ENCODE peak calls at places on chromosomes 3 and 15, in nine cellular contexts. L is transverse colon, E is suprapubic skin, X is H1, W is IMR-90, B is heart left ventricle, F is stomach, M is tibial nerve, Q is sigmoid colon. V is an unnamed sample. For H3K4me1 and H3K36me3, the result is how much of the 10 kb centered on the place peaks cover.

GRCh38 chr3:149373235-149374125 is 4.0 kb downstream of the TM4SF1 start:
- DNase-seq in L (no peak), E (no peak), X (no peak), W (peak), B (no peak), F (no peak), M (no peak), Q (no peak), V (no peak)

GRCh38 chr3:130539005-130539404 is 22.0 kb downstream of the COL6A6 start:
- DNase-seq in L (peak), E (no peak), X (peak), W (peak), B (no peak), F (peak), M (peak), Q (no peak), V (no peak)

GRCh38 chr15:69482686-69483256 is 30.2 kb downstream of the RPLP1 start:
- DNase-seq in L (no peak), E (no peak), X (no peak), W (no peak), B (no peak), F (peak), M (no peak), Q (no peak), V (no peak)

GRCh38 chr3:42652611-42653302 is 740 bp upstream of the ZBTB47 start:
- DNase-seq in L (peak), E (peak), X (peak), W (peak), B (peak), F (peak), M (peak), Q (peak), V (no peak)

GRCh38 chr15:39180494-39180930 is 400.4 kb upstream of the THBS1 start:
- DNase-seq in L (no peak), E (no peak), X (no peak), W (peak), B (no peak), F (no peak), M (no peak), Q (no peak), V (no peak)

GRCh38 chr3:16508242-16508575 is 5.3 kb downstream of the RFTN1 start:
- DNase-seq in L (no peak), E (no peak), X (no peak), W (no peak), B (no peak), F (no peak), M (no peak), Q (no peak), V (no peak)

GRCh38 chr3:50602675-50603191 is 8.8 kb downstream of the CISH start:
- DNase-seq in L (peak), E (no peak), X (no peak), W (no peak), B (no peak), F (peak), M (no peak), Q (no peak), V (no peak)

GRCh38 chr3:59237121-59237520 is 187.3 kb upstream of the CFAP20DC start:
- DNase-seq in L (no peak), E (no peak), X (no peak), W (peak), B (no peak), F (no peak), M (no peak), Q (no peak), V (no peak)

GRCh38 chr15:75570119-75570518 is 9.0 kb downstream of the PTPN9 start:
- DNase-seq in L (no peak), E (no peak), X (no peak), W (no peak), B (no peak), F (no peak), M (no peak), Q (no peak), V (no peak)

GRCh38 chr3:71022552-71023335 is 560.8 kb downstream of the FOXP1 start:
- DNase-seq in L (no peak), E (no peak), X (peak), W (peak), B (no peak), F (no peak), M (no peak), Q (no peak), V (no peak)

GRCh38 chr15:39585394-39585841 is 4.5 kb downstream of the THBS1 start:
- DNase-seq in L (peak), E (no peak), X (no peak), W (peak), B (no peak), F (no peak), M (no peak), Q (no peak), V (no peak)

GRCh38 chr3:121064121-121064520 is 156.1 kb downstream of the STXBP5L start:
- DNase-seq in L (no peak), E (no peak), X (no peak), W (no peak), B (no peak), F (no peak), M (no peak), Q (no peak), V (no peak)

GRCh38 chr3:192836469-192836820 is 81.2 kb downstream of the MB21D2 start:
- DNase-seq in L (no peak), E (no peak), X (no peak), W (no peak), B (no peak), F (no peak), M (no peak), Q (no peak), V (no peak)

GRCh38 chr15:33242165-33242564 is 47.7 kb upstream of the FMN1 start:
- DNase-seq in L (no peak), E (no peak), X (no peak), W (peak), B (no peak), F (no peak), M (no peak), Q (no peak), V (no peak)

GRCh38 chr3:45795882-45796765 is at the start of gene SLC6A20:
- DNase-seq in L (peak), E (no peak), X (peak), W (no peak), B (no peak), F (peak), M (no peak), Q (no peak), V (no peak)

GRCh38 chr15:78206326-78207109 is 27.8 kb downstream of the ACSBG1 start:
- DNase-seq in L (no peak), E (peak), X (peak), W (peak), B (peak), F (peak), M (no peak), Q (no peak), V (no peak)

GRCh38 chr3:4948395-4948794 is 30.8 kb upstream of the BHLHE40 start:
- DNase-seq in L (no peak), E (no peak), X (no peak), W (peak), B (no peak), F (no peak), M (no peak), Q (no peak), V (no peak)

GRCh38 chr3:126542340-126543241 is 16.1 kb downstream of the C3orf22 start:
- DNase-seq in L (peak), E (peak), X (peak), W (no peak), B (peak), F (peak), M (no peak), Q (peak), V (no peak)

GRCh38 chr3:81886081-81886480 is 124.6 kb upstream of the GBE1 start:
- DNase-seq in L (no peak), E (no peak), X (no peak), W (no peak), B (no peak), F (no peak), M (no peak), Q (no peak), V (no peak)

GRCh38 chr3:84980011-84980410 is 21.2 kb downstream of the CADM2 start:
- DNase-seq in L (no peak), E (no peak), X (no peak), W (no peak), B (no peak), F (no peak), M (no peak), Q (no peak), V (no peak)

GRCh38 chr3:114639171-114639570 is 345.3 kb downstream of the TIGIT start:
- DNase-seq in L (no peak), E (no peak), X (no peak), W (no peak), B (no peak), F (no peak), M (no peak), Q (no peak), V (no peak)

GRCh38 chr3:45985532-45986302 is 9.9 kb downstream of the FYCO1 start:
- DNase-seq in L (no peak), E (no peak), X (no peak), W (peak), B (no peak), F (no peak), M (no peak), Q (peak), V (no peak)

GRCh38 chr3:46716461-46717441 is 918 bp downstream of the PRSS50 start:
- DNase-seq in L (no peak), E (peak), X (peak), W (no peak), B (peak), F (peak), M (no peak), Q (peak), V (no peak)

GRCh38 chr3:38404286-38404685 is 49.4 kb upstream of the ACVR2B start:
- DNase-seq in L (peak), E (no peak), X (no peak), W (peak), B (no peak), F (no peak), M (no peak), Q (peak), V (no peak)

GRCh38 chr3:20573175-20573574 is 387.2 kb upstream of the SGO1 start:
- DNase-seq in L (no peak), E (no peak), X (no peak), W (peak), B (no peak), F (no peak), M (no peak), Q (no peak), V (no peak)

GRCh38 chr3:5105050-5105449 is 17.0 kb upstream of the ARL8B start:
- DNase-seq in L (no peak), E (peak), X (no peak), W (no peak), B (no peak), F (no peak), M (no peak), Q (peak), V (no peak)

GRCh38 chr3:50381315-50381714 is 22.0 kb upstream of the TMEM115 start:
- DNase-seq in L (no peak), E (no peak), X (no peak), W (no peak), B (no peak), F (no peak), M (no peak), Q (no peak), V (no peak)

GRCh38 chr3:75341324-75342067 is 322.6 kb upstream of the FRG2C start:
- DNase-seq in L (no peak), E (no peak), X (peak), W (no peak), B (no peak), F (no peak), M (no peak), Q (no peak), V (no peak)

GRCh38 chr15:66294157-66294931 is 976 bp downstream of the DIS3L start:
- DNase-seq in L (peak), E (no peak), X (no peak), W (peak), B (no peak), F (no peak), M (peak), Q (no peak), V (peak)

GRCh38 chr15:63107895-63108546 is 13.6 kb upstream of the LACTB start:
- DNase-seq in L (peak), E (no peak), X (peak), W (peak), B (no peak), F (no peak), M (peak), Q (no peak), V (no peak)

GRCh38 chr15:39592500-39592899 is 11.6 kb downstream of the THBS1 start:
- DNase-seq in L (peak), E (no peak), X (no peak), W (peak), B (no peak), F (no peak), M (no peak), Q (no peak), V (no peak)

GRCh38 chr3:183210862-183211341 is 42.2 kb upstream of the B3GNT5 start:
- DNase-seq in L (no peak), E (no peak), X (no peak), W (no peak), B (no peak), F (no peak), M (no peak), Q (no peak), V (no peak)

GRCh38 chr3:172530566-172530965 is 7.3 kb upstream of the TNFSF10 start:
- DNase-seq in L (no peak), E (no peak), X (no peak), W (peak), B (no peak), F (no peak), M (no peak), Q (no peak), V (no peak)

GRCh38 chr15:99369250-99369649 is 118.0 kb downstream of the LRRC28 start:
- DNase-seq in L (no peak), E (no peak), X (no peak), W (no peak), B (no peak), F (no peak), M (no peak), Q (no peak), V (no peak)

DNA sequence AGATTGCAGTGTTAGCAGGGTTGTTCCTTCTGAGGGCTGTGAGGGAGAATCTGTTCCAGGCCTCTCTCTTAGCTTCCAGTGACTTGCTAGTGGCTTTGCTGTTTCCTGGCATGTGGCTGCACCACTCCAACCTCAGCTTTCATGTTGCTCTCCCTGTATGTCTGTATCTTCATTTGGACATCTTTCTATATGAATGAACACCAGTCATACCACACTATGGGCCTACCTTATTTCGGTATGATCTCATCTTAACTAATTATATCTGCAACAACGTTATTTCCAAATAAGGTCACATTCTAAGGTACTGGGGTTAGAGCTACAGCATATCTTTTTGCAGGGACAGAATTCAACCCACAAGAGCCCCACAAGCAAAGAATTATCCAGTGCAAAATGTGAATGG is 356.7 kb upstream of the UMPS start:
- DNase-seq in L (no peak), E (no peak), X (no peak), W (no peak), B (no peak), F (no peak), M (no peak), Q (no peak), V (no peak)
- H3K4me1 ChIP-seq in L (under half), E (under half), X (under half), W (under half), B (under half), F (under half), M (under half), Q (under half), V (under half)

GRCh38 chr3:52615178-52615577 is 70.5 kb downstream of the PBRM1 start:
- DNase-seq in L (no peak), E (no peak), X (no peak), W (peak), B (no peak), F (no peak), M (no peak), Q (no peak), V (no peak)
- H3K36me3 ChIP-seq in L (under half), E (half or more), X (under half), W (under half), B (half or more), F (half or more), M (under half), Q (under half), V (under half)

DNA sequence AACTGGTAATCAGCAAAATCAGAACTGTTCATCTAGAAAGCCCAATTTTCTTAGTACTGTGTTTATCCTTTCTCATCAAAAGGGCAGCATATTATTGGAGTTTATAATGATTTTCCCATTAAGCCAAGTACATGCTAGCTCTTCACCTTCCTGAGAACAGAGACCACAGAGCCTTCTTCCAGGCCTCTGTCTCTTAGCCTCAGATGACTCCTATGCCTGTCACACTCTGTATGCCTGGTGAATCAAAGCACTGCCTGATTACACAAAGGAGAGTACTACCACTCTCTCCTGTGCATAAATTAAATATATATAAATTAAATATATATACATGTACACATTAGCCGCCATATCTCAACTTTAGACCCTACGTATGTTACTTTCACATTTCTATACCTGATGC is 636.1 kb downstream of the NTRK3 start:
- DNase-seq in L (no peak), E (no peak), X (no peak), W (no peak), B (no peak), F (no peak), M (no peak), Q (no peak), V (no peak)
- TF ChIP-seq POLR2A in L (no peak), E (no peak), X (no peak), W (no peak), B (no peak), F (no peak), M (no peak), Q (no peak), V (no peak)

GRCh38 chr3:12194669-12195161 is 36.0 kb upstream of the TIMP4 start:
- DNase-seq in L (peak), E (no peak), X (no peak), W (peak), B (no peak), F (peak), M (no peak), Q (no peak), V (no peak)
- H3K4me1 ChIP-seq in L (under half), E (under half), X (under half), W (under half), B (under half), F (under half), M (under half), Q (under half), V (under half)

GRCh38 chr3:128073185-128073725 is 21.0 kb downstream of the SEC61A1 start:
- DNase-seq in L (no peak), E (no peak), X (no peak), W (no peak), B (no peak), F (no peak), M (no peak), Q (no peak), V (no peak)
- H3K36me3 ChIP-seq in L (under half), E (under half), X (under half), W (under half), B (under half), F (half or more), M (under half), Q (under half), V (half or more)

V was measured in esophagus squamous epithelium.